ENCODE peak calls at places on chromosomes 5 and 9, in nine cellular contexts. F is A549, N is GM12878, O is HepG2, S is H1, P is transverse colon, J is tibial nerve, X is stomach, T is suprapubic skin. E is an unnamed sample.

GRCh38 chr9:98251554-98251953 is 3.9 kb downstream of the TBC1D2 start:
- DNase-seq in F (peak; percentile 80), N (no peak), O (no peak), S (no peak), P (no peak), J (no peak), X (no peak), T (no peak), E (no peak)

GRCh38 chr5:150567031-150567680 is 59.2 kb downstream of the NDST1 start:
- DNase-seq in F (no peak), N (no peak), O (no peak), S (no peak), P (no peak), J (no peak), X (no peak), T (no peak), E (no peak)

GRCh38 chr9:126482361-126483044 is 131.2 kb upstream of the LMX1B start:
- DNase-seq in F (no peak), N (no peak), O (no peak), S (peak; percentile 36), P (no peak), J (no peak), X (no peak), T (no peak), E (peak; percentile 83)

GRCh38 chr5:83467315-83468044 is 4.1 kb upstream of the VCAN start:
- DNase-seq in F (no peak), N (no peak), O (no peak), S (no peak), P (no peak), J (peak; percentile 26), X (no peak), T (peak; percentile 67), E (no peak)

GRCh38 chr5:1268666-1269065 is 26.2 kb downstream of the TERT start:
- DNase-seq in F (no peak), N (no peak), O (no peak), S (no peak), P (no peak), J (no peak), X (no peak), T (no peak), E (no peak)

GRCh38 chr5:95261369-95262175 is 23.3 kb downstream of the MCTP1 start:
- DNase-seq in F (no peak), N (no peak), O (peak; percentile 37), S (no peak), P (no peak), J (peak; percentile 64), X (no peak), T (no peak), E (no peak)

GRCh38 chr9:113853333-113853732 is 22.8 kb upstream of the ZNF618 start:
- DNase-seq in F (peak; percentile 22), N (no peak), O (peak; percentile 28), S (no peak), P (no peak), J (no peak), X (peak; percentile 43), T (no peak), E (no peak)

GRCh38 chr9:131404987-131405386 is 11.1 kb downstream of the PRRC2B start:
- DNase-seq in F (no peak), N (no peak), O (no peak), S (no peak), P (no peak), J (no peak), X (no peak), T (no peak), E (no peak)

GRCh38 chr9:68949271-68950000 is 64.5 kb downstream of the PRKACG start:
- DNase-seq in F (no peak), N (peak; percentile 45), O (no peak), S (no peak), P (peak; percentile 34), J (no peak), X (no peak), T (no peak), E (peak; percentile 44)

GRCh38 chr5:11619339-11620028 is 284.8 kb downstream of the CTNND2 start:
- DNase-seq in F (no peak), N (no peak), O (peak; percentile 61), S (no peak), P (no peak), J (no peak), X (no peak), T (no peak), E (no peak)

GRCh38 chr9:37046683-37047082 is 12.6 kb upstream of the PAX5 start:
- DNase-seq in F (no peak), N (no peak), O (no peak), S (no peak), P (no peak), J (no peak), X (no peak), T (no peak), E (no peak)

GRCh38 chr5:123664961-123665360 is 153.0 kb downstream of the CSNK1G3 start:
- DNase-seq in F (no peak), N (no peak), O (no peak), S (no peak), P (no peak), J (no peak), X (no peak), T (no peak), E (no peak)

GRCh38 chr5:138901716-138902115 is 26.6 kb upstream of the LRRTM2 start:
- DNase-seq in F (no peak), N (no peak), O (no peak), S (no peak), P (no peak), J (no peak), X (no peak), T (no peak), E (no peak)

GRCh38 chr5:83549681-83550080 is 78.1 kb downstream of the VCAN start:
- DNase-seq in F (no peak), N (no peak), O (no peak), S (no peak), P (no peak), J (no peak), X (no peak), T (no peak), E (no peak)

GRCh38 chr5:53355316-53355715 is 125.1 kb upstream of the FST start:
- DNase-seq in F (no peak), N (no peak), O (no peak), S (no peak), P (no peak), J (no peak), X (no peak), T (no peak), E (no peak)
- TF ChIP-seq EP300 in F (no peak), N (no peak), O (no peak), S (no peak), P (no peak), J (no peak), X (no peak), T (no peak), E (no peak)

GRCh38 chr9:84953797-84954695 is 284.5 kb downstream of the NTRK2 start:
- DNase-seq in F (peak; percentile 78), N (no peak), O (peak; percentile 17), S (peak; percentile 56), P (peak; percentile 89), J (peak; percentile 91), X (peak; percentile 79), T (peak; percentile 87), E (peak; percentile 87)
- TF ChIP-seq EP300 in F (no peak), N (no peak), O (no peak), S (no peak), P (no peak), J (no peak), X (no peak), T (no peak), E (no peak)

DNA sequence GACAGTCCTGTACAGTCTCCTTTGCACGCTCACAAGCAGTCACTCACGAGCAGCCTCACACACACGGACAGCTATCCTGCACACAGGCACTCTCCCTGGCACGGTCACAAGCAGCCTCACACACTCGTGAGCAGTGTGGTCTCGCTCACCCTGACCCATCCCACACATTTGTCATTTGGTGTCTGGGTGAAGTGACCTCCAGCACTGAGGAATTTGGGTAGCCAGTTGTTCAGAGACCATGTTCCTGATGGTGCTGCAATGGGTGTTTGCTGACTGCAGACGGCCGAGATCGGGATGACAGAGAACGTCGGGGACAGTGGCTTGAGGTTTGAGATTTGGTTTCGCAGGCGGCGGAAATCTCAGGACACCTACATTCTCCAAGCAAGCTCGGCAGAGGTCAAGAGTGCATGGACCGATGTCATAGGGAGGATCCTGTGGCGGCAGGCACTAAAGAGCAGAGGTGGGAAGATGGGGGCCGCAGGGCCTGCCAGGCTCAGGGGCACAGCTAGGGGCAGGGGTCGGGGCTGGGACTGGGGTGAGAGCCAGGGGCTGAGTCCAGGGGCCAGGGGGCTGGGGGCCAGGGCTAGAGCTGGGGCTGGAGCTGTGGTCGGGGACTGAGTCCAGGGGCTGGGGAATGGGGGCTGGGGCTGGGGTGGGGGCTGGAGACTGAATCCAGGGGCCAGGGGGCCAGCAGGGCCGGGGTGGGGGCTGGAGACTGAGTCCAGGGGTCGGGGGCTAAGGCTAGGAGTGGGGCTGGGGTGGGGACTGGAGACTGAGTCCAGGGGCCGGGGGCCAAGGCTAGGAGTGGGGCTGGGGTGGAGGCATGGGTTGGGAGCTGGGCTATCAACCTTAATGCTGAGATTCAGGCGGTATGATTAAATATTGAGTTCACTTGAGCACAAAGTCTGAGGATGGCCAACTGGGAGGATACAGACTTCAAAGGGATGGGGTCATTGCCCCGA is 17.4 kb upstream of the LRRC14B start:
- DNase-seq in F (no peak), N (no peak), O (no peak), S (no peak), P (no peak), J (no peak), X (no peak), T (peak; percentile 44), E (peak; percentile 35)
- TF ChIP-seq EP300 in F (no peak), N (no peak), O (no peak), S (no peak), P (no peak), J (no peak), X (no peak), T (no peak), E (no peak)

GRCh38 chr5:147098233-147098790 is 136.5 kb upstream of the STK32A start:
- DNase-seq in F (peak; percentile 11), N (no peak), O (peak; percentile 33), S (no peak), P (peak; percentile 22), J (peak; percentile 31), X (no peak), T (no peak), E (no peak)
- TF ChIP-seq EP300 in F (no peak), N (no peak), O (no peak), S (no peak), P (no peak), J (no peak), X (no peak), T (no peak), E (no peak)

GRCh38 chr9:137734181-137734580 is 115.4 kb downstream of the EHMT1 start:
- DNase-seq in F (no peak), N (no peak), O (no peak), S (no peak), P (no peak), J (no peak), X (no peak), T (no peak), E (no peak)
- TF ChIP-seq EP300 in F (no peak), N (no peak), O (no peak), S (no peak), P (no peak), J (no peak), X (no peak), T (no peak), E (no peak)

DNA sequence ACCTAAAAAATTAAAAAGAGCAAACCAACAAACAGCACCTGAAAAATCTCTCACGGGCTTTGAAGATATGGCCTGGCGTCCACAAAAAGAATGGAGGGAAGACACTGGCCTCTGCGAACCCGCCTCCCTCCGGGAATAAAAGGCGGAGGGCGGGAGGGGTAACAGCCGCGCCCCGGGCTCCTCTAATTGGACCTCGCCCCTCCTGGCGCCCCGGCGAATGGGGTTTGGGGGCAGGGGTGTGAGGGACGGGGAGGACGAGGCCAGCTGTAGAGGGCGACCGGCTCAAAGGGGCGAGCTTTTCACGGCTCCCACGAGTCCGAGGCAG is 753 bp downstream of the FANCC start:
- DNase-seq in F (peak; percentile 93), N (no peak), O (peak; percentile 78), S (peak; percentile 51), P (peak; percentile 80), J (peak; percentile 25), X (peak; percentile 66), T (peak; percentile 87), E (no peak)
- TF ChIP-seq EP300 in F (no peak), N (no peak), O (peak; percentile 52), S (no peak), P (no peak), J (no peak), X (no peak), T (no peak), E (no peak)

E was measured in ovary.